ENCODE peak calls at places on chromosomes 3 and 15, in ten cellular contexts. One of them, this sample, is unnamed.

GRCh38 chr3:28301607-28302158 is 46.8 kb upstream of the ZCWPW2 start:
- DNase-seq in neural progenitor cell: no peak
- DNase-seq in adipocyte: no peak
- DNase-seq in uterus: no peak
- DNase-seq in BE2C: no peak
- DNase-seq in esophagus squamous epithelium: no peak
- DNase-seq in sigmoid colon: no peak
- DNase-seq in lower lobe of right lung: no peak
- DNase-seq in thoracic aorta: no peak
- DNase-seq in esophagus muscularis mucosa: no peak
- DNase-seq in this sample: no peak

GRCh38 chr15:68367226-68367625 is 64.7 kb downstream of the ITGA11 start:
- DNase-seq in uterus: no peak
- DNase-seq in BE2C: no peak
- DNase-seq in neural progenitor cell: no peak
- DNase-seq in adipocyte: no peak
- DNase-seq in esophagus muscularis mucosa: no peak
- DNase-seq in esophagus squamous epithelium: no peak
- DNase-seq in thoracic aorta: no peak
- DNase-seq in sigmoid colon: no peak
- DNase-seq in lower lobe of right lung: no peak
- DNase-seq in this sample: no peak

GRCh38 chr15:99085413-99086326 is 19.2 kb upstream of the SYNM start:
- DNase-seq in lower lobe of right lung: no peak
- DNase-seq in sigmoid colon: no peak
- DNase-seq in BE2C: no peak
- DNase-seq in thoracic aorta: no peak
- DNase-seq in uterus: peak; percentile 7
- DNase-seq in adipocyte: peak; percentile 47
- DNase-seq in esophagus squamous epithelium: no peak
- DNase-seq in esophagus muscularis mucosa: no peak
- DNase-seq in neural progenitor cell: no peak
- DNase-seq in this sample: no peak

GRCh38 chr3:105868450-105868744 is 415 bp downstream of the CBLB start:
- DNase-seq in BE2C: peak; percentile 71
- DNase-seq in sigmoid colon: peak; percentile 80
- DNase-seq in lower lobe of right lung: peak; percentile 82
- DNase-seq in esophagus squamous epithelium: no peak
- DNase-seq in uterus: peak; percentile 53
- DNase-seq in adipocyte: peak; percentile 76
- DNase-seq in neural progenitor cell: peak; percentile 83
- DNase-seq in thoracic aorta: peak; percentile 8
- DNase-seq in esophagus muscularis mucosa: peak; percentile 93
- DNase-seq in this sample: peak; percentile 65

GRCh38 chr15:95304116-95304873 is 1026.2 kb upstream of the NR2F2 start:
- DNase-seq in BE2C: no peak
- DNase-seq in uterus: peak; percentile 45
- DNase-seq in esophagus muscularis mucosa: no peak
- DNase-seq in esophagus squamous epithelium: no peak
- DNase-seq in neural progenitor cell: no peak
- DNase-seq in thoracic aorta: no peak
- DNase-seq in adipocyte: no peak
- DNase-seq in sigmoid colon: peak; percentile 68
- DNase-seq in lower lobe of right lung: no peak
- DNase-seq in this sample: no peak

GRCh38 chr3:197325773-197326172 is 27.4 kb upstream of the DLG1 start:
- DNase-seq in BE2C: no peak
- DNase-seq in neural progenitor cell: no peak
- DNase-seq in adipocyte: no peak
- DNase-seq in esophagus muscularis mucosa: no peak
- DNase-seq in thoracic aorta: no peak
- DNase-seq in sigmoid colon: no peak
- DNase-seq in lower lobe of right lung: no peak
- DNase-seq in uterus: no peak
- DNase-seq in esophagus squamous epithelium: no peak
- DNase-seq in this sample: no peak

GRCh38 chr3:46380471-46381215 is 9.9 kb downstream of the CCR5 start:
- DNase-seq in uterus: no peak
- DNase-seq in neural progenitor cell: no peak
- DNase-seq in BE2C: no peak
- DNase-seq in sigmoid colon: no peak
- DNase-seq in esophagus muscularis mucosa: no peak
- DNase-seq in lower lobe of right lung: no peak
- DNase-seq in thoracic aorta: no peak
- DNase-seq in adipocyte: no peak
- DNase-seq in esophagus squamous epithelium: no peak
- DNase-seq in this sample: no peak

GRCh38 chr3:63135362-63135761 is 142.7 kb upstream of the SYNPR start:
- DNase-seq in BE2C: no peak
- DNase-seq in thoracic aorta: no peak
- DNase-seq in esophagus muscularis mucosa: no peak
- DNase-seq in uterus: no peak
- DNase-seq in adipocyte: no peak
- DNase-seq in esophagus squamous epithelium: no peak
- DNase-seq in neural progenitor cell: peak; percentile 76
- DNase-seq in lower lobe of right lung: no peak
- DNase-seq in sigmoid colon: no peak
- DNase-seq in this sample: peak; percentile 24

GRCh38 chr3:23785097-23785645 is 20.6 kb upstream of the UBE2E1 start:
- DNase-seq in thoracic aorta: no peak
- DNase-seq in esophagus squamous epithelium: no peak
- DNase-seq in uterus: no peak
- DNase-seq in esophagus muscularis mucosa: no peak
- DNase-seq in neural progenitor cell: no peak
- DNase-seq in adipocyte: peak; percentile 32
- DNase-seq in lower lobe of right lung: no peak
- DNase-seq in BE2C: no peak
- DNase-seq in sigmoid colon: no peak
- DNase-seq in this sample: no peak

GRCh38 chr3:125140011-125140813 is 72.3 kb downstream of the SLC12A8 start:
- DNase-seq in esophagus muscularis mucosa: no peak
- DNase-seq in esophagus squamous epithelium: no peak
- DNase-seq in sigmoid colon: no peak
- DNase-seq in BE2C: no peak
- DNase-seq in neural progenitor cell: no peak
- DNase-seq in adipocyte: peak; percentile 78
- DNase-seq in uterus: no peak
- DNase-seq in thoracic aorta: no peak
- DNase-seq in lower lobe of right lung: no peak
- DNase-seq in this sample: no peak

GRCh38 chr3:20873235-20873634 is 687.2 kb upstream of the SGO1 start:
- DNase-seq in adipocyte: no peak
- DNase-seq in uterus: no peak
- DNase-seq in esophagus muscularis mucosa: no peak
- DNase-seq in sigmoid colon: no peak
- DNase-seq in lower lobe of right lung: no peak
- DNase-seq in BE2C: no peak
- DNase-seq in thoracic aorta: no peak
- DNase-seq in esophagus squamous epithelium: no peak
- DNase-seq in neural progenitor cell: no peak
- DNase-seq in this sample: no peak

GRCh38 chr3:102104093-102104492 is 254.8 kb downstream of the NFKBIZ start:
- DNase-seq in sigmoid colon: no peak
- DNase-seq in esophagus muscularis mucosa: no peak
- DNase-seq in esophagus squamous epithelium: no peak
- DNase-seq in adipocyte: no peak
- DNase-seq in BE2C: no peak
- DNase-seq in uterus: no peak
- DNase-seq in neural progenitor cell: no peak
- DNase-seq in thoracic aorta: no peak
- DNase-seq in lower lobe of right lung: no peak
- DNase-seq in this sample: no peak

GRCh38 chr3:48356419-48356818 is 15.6 kb upstream of the FBXW12 start:
- DNase-seq in adipocyte: no peak
- DNase-seq in esophagus muscularis mucosa: no peak
- DNase-seq in thoracic aorta: no peak
- DNase-seq in uterus: no peak
- DNase-seq in neural progenitor cell: no peak
- DNase-seq in esophagus squamous epithelium: no peak
- DNase-seq in BE2C: no peak
- DNase-seq in sigmoid colon: no peak
- DNase-seq in lower lobe of right lung: no peak
- DNase-seq in this sample: no peak

GRCh38 chr3:119950666-119951325 is 143.5 kb downstream of the GSK3B start:
- DNase-seq in uterus: no peak
- DNase-seq in esophagus muscularis mucosa: no peak
- DNase-seq in esophagus squamous epithelium: no peak
- DNase-seq in thoracic aorta: no peak
- DNase-seq in neural progenitor cell: no peak
- DNase-seq in BE2C: no peak
- DNase-seq in lower lobe of right lung: no peak
- DNase-seq in sigmoid colon: no peak
- DNase-seq in adipocyte: no peak
- DNase-seq in this sample: no peak

DNA sequence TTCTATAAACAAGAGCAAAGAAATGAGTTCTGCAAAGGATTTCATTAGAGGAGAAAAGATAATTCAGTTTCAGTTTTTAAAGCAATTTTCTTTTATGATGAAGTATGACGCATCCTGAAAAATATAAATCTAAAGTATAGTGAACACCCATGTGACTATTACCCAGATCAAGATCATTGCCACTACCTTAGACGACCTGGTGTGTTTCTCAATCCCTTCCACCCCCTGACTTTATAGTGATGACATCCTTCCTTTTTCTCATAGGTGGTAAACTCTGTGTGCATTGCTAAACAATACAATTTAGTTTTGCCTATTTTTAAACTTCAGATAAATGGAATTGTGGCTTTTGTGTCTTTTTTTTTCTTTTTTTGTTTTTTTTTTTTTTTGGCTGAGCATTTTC is 8.4 kb downstream of the STT3B start:
- DNase-seq in esophagus muscularis mucosa: no peak
- DNase-seq in BE2C: no peak
- DNase-seq in lower lobe of right lung: no peak
- DNase-seq in esophagus squamous epithelium: no peak
- DNase-seq in adipocyte: no peak
- DNase-seq in neural progenitor cell: no peak
- DNase-seq in thoracic aorta: no peak
- DNase-seq in uterus: no peak
- DNase-seq in sigmoid colon: no peak
- DNase-seq in this sample: no peak
- H3K4me1 ChIP-seq in esophagus muscularis mucosa: peaks cover 59% of the 10 kb centered on the region
- H3K4me1 ChIP-seq in BE2C: no peaks in the 10 kb centered on the region
- H3K4me1 ChIP-seq in lower lobe of right lung: peaks cover 76% of the 10 kb centered on the region
- H3K4me1 ChIP-seq in esophagus squamous epithelium: peaks cover 12% of the 10 kb centered on the region
- H3K4me1 ChIP-seq in adipocyte: peaks cover 43% of the 10 kb centered on the region
- H3K4me1 ChIP-seq in neural progenitor cell: peaks cover 35% of the 10 kb centered on the region
- H3K4me1 ChIP-seq in thoracic aorta: peaks cover 32% of the 10 kb centered on the region
- H3K4me1 ChIP-seq in uterus: no peaks in the 10 kb centered on the region
- H3K4me1 ChIP-seq in sigmoid colon: peaks cover 42% of the 10 kb centered on the region
- H3K4me1 ChIP-seq in this sample: peaks cover 56% of the 10 kb centered on the region

DNA sequence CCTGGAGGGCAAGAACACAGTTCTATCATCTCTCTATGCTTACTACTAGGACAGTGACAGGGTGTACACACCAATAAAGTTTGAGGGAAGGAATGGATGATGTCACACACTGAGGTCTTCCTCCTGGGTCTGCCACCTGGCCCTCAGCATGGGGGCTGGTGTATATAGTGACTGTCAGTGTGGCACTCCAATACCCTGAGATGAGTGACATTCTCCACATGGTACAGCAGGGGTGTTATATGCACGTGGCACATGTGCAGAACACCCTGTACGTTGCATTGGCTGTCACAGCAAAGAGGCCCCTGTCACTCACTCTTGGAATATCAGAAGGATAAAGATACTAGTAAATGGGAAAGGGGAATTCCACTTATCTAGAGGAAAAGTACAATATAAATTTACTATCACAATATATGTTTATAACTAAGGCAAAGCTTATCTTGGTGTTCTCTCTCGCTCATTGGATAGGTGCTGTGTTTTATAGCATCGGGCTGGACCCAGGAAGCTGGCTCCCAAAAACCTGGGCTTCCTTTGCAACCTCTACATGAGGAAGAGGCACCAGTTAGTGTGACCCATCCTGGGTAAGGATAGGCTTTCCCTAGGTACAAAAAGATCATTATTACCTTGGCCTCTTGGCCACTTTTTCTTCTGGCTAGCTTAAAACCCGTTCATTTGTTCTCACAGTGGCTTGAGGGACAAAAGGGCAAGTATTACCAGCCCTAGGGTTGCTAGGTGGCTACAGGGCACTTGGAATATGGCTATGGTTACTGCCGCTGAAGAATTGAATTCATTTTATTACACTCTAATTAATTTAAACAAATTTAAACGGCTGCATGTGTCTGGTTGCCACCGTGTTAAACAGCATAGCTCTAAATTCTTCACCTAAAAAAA is 54.8 kb upstream of the HES1 start:
- DNase-seq in esophagus muscularis mucosa: no peak
- DNase-seq in sigmoid colon: no peak
- DNase-seq in thoracic aorta: no peak
- DNase-seq in BE2C: no peak
- DNase-seq in neural progenitor cell: no peak
- DNase-seq in lower lobe of right lung: no peak
- DNase-seq in esophagus squamous epithelium: no peak
- DNase-seq in uterus: no peak
- DNase-seq in adipocyte: no peak
- DNase-seq in this sample: no peak
- H3K27me3 ChIP-seq in esophagus muscularis mucosa: no peaks in the 10 kb centered on the region
- H3K27me3 ChIP-seq in sigmoid colon: no peaks in the 10 kb centered on the region
- H3K27me3 ChIP-seq in thoracic aorta: no peaks in the 10 kb centered on the region
- H3K27me3 ChIP-seq in BE2C: no peaks in the 10 kb centered on the region
- H3K27me3 ChIP-seq in neural progenitor cell: peaks cover 5% of the 10 kb centered on the region
- H3K27me3 ChIP-seq in lower lobe of right lung: peaks cover 4% of the 10 kb centered on the region
- H3K27me3 ChIP-seq in esophagus squamous epithelium: no peaks in the 10 kb centered on the region
- H3K27me3 ChIP-seq in uterus: no peaks in the 10 kb centered on the region
- H3K27me3 ChIP-seq in adipocyte: peaks cover 30% of the 10 kb centered on the region
- H3K27me3 ChIP-seq in this sample: no peaks in the 10 kb centered on the region

GRCh38 chr3:25603703-25604102 is 61.0 kb downstream of the TOP2B start:
- DNase-seq in lower lobe of right lung: no peak
- DNase-seq in thoracic aorta: no peak
- DNase-seq in esophagus muscularis mucosa: no peak
- DNase-seq in uterus: no peak
- DNase-seq in BE2C: no peak
- DNase-seq in esophagus squamous epithelium: no peak
- DNase-seq in adipocyte: peak; percentile 69
- DNase-seq in neural progenitor cell: no peak
- DNase-seq in sigmoid colon: no peak
- DNase-seq in this sample: no peak
- H3K36me3 ChIP-seq in lower lobe of right lung: peaks cover 81% of the 10 kb centered on the region
- H3K36me3 ChIP-seq in thoracic aorta: peaks cover 13% of the 10 kb centered on the region
- H3K36me3 ChIP-seq in esophagus muscularis mucosa: peaks cover under 1% of the 10 kb centered on the region
- H3K36me3 ChIP-seq in uterus: no peaks in the 10 kb centered on the region
- H3K36me3 ChIP-seq in BE2C: no peaks in the 10 kb centered on the region
- H3K36me3 ChIP-seq in esophagus squamous epithelium: peaks cover 100% of the 10 kb centered on the region
- H3K36me3 ChIP-seq in adipocyte: peaks cover 56% of the 10 kb centered on the region
- H3K36me3 ChIP-seq in neural progenitor cell: peaks cover 41% of the 10 kb centered on the region
- H3K36me3 ChIP-seq in sigmoid colon: peaks cover 23% of the 10 kb centered on the region
- H3K36me3 ChIP-seq in this sample: peaks cover 32% of the 10 kb centered on the region

GRCh38 chr15:64846246-64846645 is 4.5 kb downstream of the PLEKHO2 start:
- DNase-seq in sigmoid colon: peak; percentile 59
- DNase-seq in esophagus muscularis mucosa: no peak
- DNase-seq in adipocyte: no peak
- DNase-seq in thoracic aorta: no peak
- DNase-seq in uterus: no peak
- DNase-seq in esophagus squamous epithelium: no peak
- DNase-seq in neural progenitor cell: no peak
- DNase-seq in lower lobe of right lung: no peak
- DNase-seq in BE2C: no peak
- DNase-seq in this sample: no peak
- H3K4me1 ChIP-seq in sigmoid colon: peaks cover 58% of the 10 kb centered on the region
- H3K4me1 ChIP-seq in esophagus muscularis mucosa: peaks cover 88% of the 10 kb centered on the region
- H3K4me1 ChIP-seq in adipocyte: peaks cover 60% of the 10 kb centered on the region
- H3K4me1 ChIP-seq in thoracic aorta: peaks cover 34% of the 10 kb centered on the region
- H3K4me1 ChIP-seq in uterus: peaks cover 13% of the 10 kb centered on the region
- H3K4me1 ChIP-seq in esophagus squamous epithelium: peaks cover 47% of the 10 kb centered on the region
- H3K4me1 ChIP-seq in neural progenitor cell: peaks cover 28% of the 10 kb centered on the region
- H3K4me1 ChIP-seq in lower lobe of right lung: peaks cover 75% of the 10 kb centered on the region
- H3K4me1 ChIP-seq in BE2C: peaks cover 12% of the 10 kb centered on the region
- H3K4me1 ChIP-seq in this sample: peaks cover 8% of the 10 kb centered on the region

This sample was measured in HAP-1.